ENCODE peak calls at places on chromosomes 11 and 22, in ten cellular contexts. M is heart left ventricle, N is IMR-90, A is ovary, B is body of pancreas, Y is uterus, I is transverse colon, E is spleen, R is prostate gland, V is thyroid gland. Q is an unnamed sample.

GRCh38 chr11:2390871-2391662 is 9.5 kb upstream of the TSSC4 start:
- DNase-seq in N (peak; percentile 78), R (no peak), A (peak; percentile 60), E (no peak), V (no peak), B (no peak), Y (peak; percentile 83), M (no peak), I (peak; percentile 61), Q (no peak)

GRCh38 chr11:117328414-117329010 is 858 bp downstream of the CEP164 start:
- DNase-seq in V (no peak), E (peak; percentile 60), Y (peak; percentile 60), M (no peak), I (peak; percentile 28), R (peak; percentile 26), A (peak; percentile 51), N (peak; percentile 58), B (peak; percentile 39), Q (peak; percentile 34)

GRCh38 chr11:122663764-122664163 is 8.2 kb downstream of the UBASH3B start:
- DNase-seq in V (no peak), M (no peak), Y (no peak), A (no peak), E (no peak), I (no peak), N (no peak), R (no peak), B (no peak), Q (no peak)

GRCh38 chr11:69209936-69210659 is 54.4 kb downstream of the SMIM38 start:
- DNase-seq in E (peak; percentile 54), Y (no peak), V (no peak), I (no peak), A (no peak), N (no peak), M (no peak), R (no peak), B (no peak), Q (peak; percentile 71)

GRCh38 chr22:10778296-10778814 is 4749.6 kb upstream of the OR11H1 start:
- DNase-seq in E (no peak), N (no peak), V (no peak), A (no peak), R (no peak), M (no peak), Y (no peak), I (no peak), B (no peak), Q (no peak)

GRCh38 chr22:26406118-26406517 is 22.9 kb upstream of the ASPHD2 start:
- DNase-seq in N (peak; percentile 66), E (no peak), Y (no peak), R (no peak), B (no peak), V (no peak), A (no peak), I (no peak), M (no peak), Q (no peak)

GRCh38 chr11:31233425-31233824 is 136.1 kb downstream of the DCDC1 start:
- DNase-seq in R (no peak), B (no peak), A (no peak), V (no peak), N (no peak), I (no peak), M (no peak), E (no peak), Y (no peak), Q (no peak)

GRCh38 chr11:122375687-122376399 is 259.8 kb upstream of the BLID start:
- DNase-seq in V (no peak), N (peak; percentile 75), B (no peak), R (no peak), E (no peak), A (no peak), Y (no peak), M (no peak), I (no peak), Q (no peak)

GRCh38 chr22:36107436-36107835 is 53.1 kb downstream of the APOL3 start:
- DNase-seq in R (no peak), M (no peak), I (no peak), A (no peak), V (no peak), Y (no peak), E (no peak), B (no peak), N (no peak), Q (no peak)

GRCh38 chr11:13126430-13126829 is 117.3 kb downstream of the RASSF10 start:
- DNase-seq in M (no peak), Y (no peak), E (no peak), A (no peak), B (no peak), I (no peak), N (peak; percentile 98), R (no peak), V (peak; percentile 60), Q (no peak)

GRCh38 chr11:9028591-9028990 is 24.8 kb upstream of the NRIP3 start:
- DNase-seq in M (no peak), A (no peak), N (no peak), I (no peak), B (no peak), V (no peak), E (no peak), Y (no peak), R (no peak), Q (no peak)

GRCh38 chr11:16166571-16166970 is 189.8 kb downstream of the SOX6 start:
- DNase-seq in M (no peak), Y (no peak), I (no peak), E (no peak), N (peak; percentile 69), A (no peak), V (no peak), R (no peak), B (no peak), Q (no peak)

GRCh38 chr11:122342089-122342749 is 226.2 kb upstream of the BLID start:
- DNase-seq in E (no peak), R (no peak), I (no peak), Y (no peak), M (no peak), N (peak; percentile 25), B (no peak), V (no peak), A (no peak), Q (no peak)

GRCh38 chr11:126817523-126818450 is 182.8 kb downstream of the KIRREL3 start:
- DNase-seq in M (no peak), B (no peak), A (no peak), I (no peak), Y (no peak), R (no peak), V (no peak), E (no peak), N (no peak), Q (peak; percentile 68)

GRCh38 chr11:2139691-2140337 is 625 bp upstream of the IGF2 start:
- DNase-seq in N (no peak), I (no peak), V (no peak), E (no peak), A (no peak), R (no peak), B (no peak), M (peak; percentile 60), Y (no peak), Q (no peak)

GRCh38 chr11:34508514-34508913 is 5.1 kb downstream of the ELF5 start:
- DNase-seq in Y (no peak), A (no peak), M (no peak), V (no peak), B (no peak), N (peak; percentile 32), R (no peak), E (no peak), I (no peak), Q (no peak)

DNA sequence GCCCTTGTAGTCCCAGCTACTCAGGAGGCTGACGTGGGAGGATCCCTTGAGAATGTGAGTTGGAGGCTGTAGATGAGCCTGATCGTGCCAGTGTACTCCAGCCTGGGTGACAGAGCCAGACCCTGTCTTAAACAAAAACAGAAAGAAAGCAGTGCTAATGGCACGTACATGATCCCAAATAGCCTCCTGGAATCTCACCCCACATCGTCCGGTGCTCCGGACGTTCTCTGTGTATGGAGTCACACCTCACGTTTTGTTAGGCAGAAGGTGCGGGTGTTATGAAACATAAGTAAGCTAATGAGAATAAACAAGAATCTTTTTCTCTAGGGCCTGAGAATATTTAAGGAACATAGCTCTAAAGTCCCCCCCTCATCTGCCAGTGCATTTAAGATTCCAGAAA is 23.7 kb upstream of the MICAL3 start:
- DNase-seq in R (no peak), N (no peak), M (no peak), V (no peak), A (no peak), I (no peak), Y (no peak), B (no peak), E (no peak), Q (no peak)
- H3K4me3 ChIP-seq in R (no peak overlapping the region), N (no peak overlapping the region), M (no peak overlapping the region), V (no peak overlapping the region), A (no peak overlapping the region), I (no peak overlapping the region), Y (no peak overlapping the region), B (no peak overlapping the region), E (no peak overlapping the region), Q (no peak overlapping the region)

GRCh38 chr11:62805044-62805892 is at the start of gene NXF1:
- DNase-seq in R (peak; percentile 95), V (peak; percentile 93), M (peak; percentile 98), I (peak; percentile 96), N (peak; percentile 92), E (peak; percentile 98), B (peak; percentile 97), Y (peak; percentile 96), A (peak; percentile 94), Q (peak; percentile 99)
- TF ChIP-seq CTCF in R (peak; percentile 37), V (peak; percentile 30), M (no peak), I (peak; percentile 3), N (no peak), E (no peak), B (peak; percentile 27), Y (peak; percentile 16), A (no peak), Q (no peak)

DNA sequence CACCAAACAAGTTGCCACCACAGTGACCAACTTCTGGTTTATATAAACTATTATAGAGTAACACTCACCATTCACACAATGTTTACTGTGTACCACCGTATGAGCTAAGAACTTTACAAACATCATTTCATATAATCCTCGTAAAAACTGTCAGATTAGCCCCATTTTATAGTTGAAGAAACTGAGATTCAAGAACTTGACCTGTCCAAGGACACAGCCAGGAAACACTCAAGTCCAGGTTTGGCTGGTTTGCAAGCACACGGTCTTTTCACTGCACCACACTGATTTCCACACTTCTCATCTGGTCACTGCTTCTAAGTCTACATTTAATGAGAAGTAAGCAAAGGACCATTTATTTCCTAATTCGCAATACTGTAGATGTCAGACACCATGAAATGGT is 3.7 kb downstream of the MORC2 start:
- DNase-seq in V (no peak), B (no peak), R (no peak), M (no peak), Y (no peak), E (no peak), A (no peak), I (no peak), N (no peak), Q (no peak)
- TF ChIP-seq POLR2A in V (no peak), B (no peak), R (no peak), M (no peak), Y (no peak), E (no peak), A (no peak), I (no peak), N (no peak), Q (no peak)

DNA sequence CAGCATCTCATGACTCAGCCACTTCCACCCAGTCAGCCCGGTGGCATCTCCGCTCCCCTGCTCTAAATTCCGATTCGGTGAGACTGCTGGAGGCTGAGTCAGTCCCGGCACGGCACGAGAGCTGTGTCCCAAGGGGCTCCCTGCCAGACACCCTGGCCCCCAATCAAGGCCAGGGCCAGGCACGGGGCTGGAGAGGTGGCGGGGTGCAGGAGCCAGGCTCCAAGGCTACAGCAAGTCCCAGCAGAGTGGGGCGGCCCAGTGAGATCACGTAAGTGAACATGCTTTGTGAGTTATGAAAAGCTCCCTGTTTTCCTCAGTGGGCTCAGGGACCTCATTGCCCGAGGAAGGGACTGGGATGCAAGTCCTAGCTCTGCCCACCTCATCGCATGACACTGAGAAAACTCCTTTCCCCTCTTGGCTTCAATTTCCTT is 3.0 kb downstream of the C11orf68 start:
- DNase-seq in I (peak; percentile 74), R (peak; percentile 44), V (no peak), N (peak; percentile 99), E (peak; percentile 84), Y (peak; percentile 89), M (peak; percentile 87), A (peak; percentile 91), B (peak; percentile 57), Q (peak; percentile 98)
- H3K4me3 ChIP-seq in I (no peak overlapping the region), R (no peak overlapping the region), V (no peak overlapping the region), N (peak overlapping the region; percentile 10), E (no peak overlapping the region), Y (peak overlapping the region; percentile 2), M (no peak overlapping the region), A (no peak overlapping the region), B (no peak overlapping the region), Q (no peak overlapping the region)

Q was measured in lower leg skin.